ENCODE peak calls at places on chromosomes 12 and 14, in six cellular contexts. One of them, this sample, is unnamed.

GRCh38 chr14:94966868-94967267 is 190.5 kb downstream of the DICER1 start:
- DNase-seq in hepatocyte: no peak
- DNase-seq in SK-N-SH: no peak
- DNase-seq in Karpas-422: no peak
- DNase-seq in PC-3: no peak
- DNase-seq in HCT116: no peak
- DNase-seq in this sample: no peak

GRCh38 chr12:73125148-73125547 is 853.0 kb downstream of the TRHDE start:
- DNase-seq in hepatocyte: no peak
- DNase-seq in PC-3: no peak
- DNase-seq in SK-N-SH: no peak
- DNase-seq in Karpas-422: no peak
- DNase-seq in HCT116: no peak
- DNase-seq in this sample: no peak

GRCh38 chr12:2895511-2895910 is 4.8 kb downstream of the TULP3 start:
- DNase-seq in hepatocyte: no peak
- DNase-seq in PC-3: no peak
- DNase-seq in HCT116: no peak
- DNase-seq in SK-N-SH: no peak
- DNase-seq in Karpas-422: no peak
- DNase-seq in this sample: no peak

GRCh38 chr12:30794591-30795409 is 40.0 kb upstream of the CAPRIN2 start:
- DNase-seq in HCT116: peak; percentile 94
- DNase-seq in Karpas-422: no peak
- DNase-seq in PC-3: peak; percentile 91
- DNase-seq in hepatocyte: peak; percentile 16
- DNase-seq in SK-N-SH: no peak
- DNase-seq in this sample: no peak

GRCh38 chr12:3197131-3197818 is 120.1 kb downstream of the TSPAN9 start:
- DNase-seq in Karpas-422: no peak
- DNase-seq in HCT116: no peak
- DNase-seq in SK-N-SH: no peak
- DNase-seq in PC-3: no peak
- DNase-seq in hepatocyte: no peak
- DNase-seq in this sample: no peak

GRCh38 chr14:59013672-59014298 is 174.7 kb upstream of the DAAM1 start:
- DNase-seq in Karpas-422: no peak
- DNase-seq in SK-N-SH: no peak
- DNase-seq in hepatocyte: no peak
- DNase-seq in PC-3: peak; percentile 94
- DNase-seq in HCT116: no peak
- DNase-seq in this sample: no peak

GRCh38 chr14:102945346-102946130 is 23.1 kb downstream of the AMN start:
- DNase-seq in PC-3: no peak
- DNase-seq in SK-N-SH: no peak
- DNase-seq in HCT116: no peak
- DNase-seq in Karpas-422: no peak
- DNase-seq in hepatocyte: no peak
- DNase-seq in this sample: no peak

GRCh38 chr12:7026854-7027253 is 8.6 kb upstream of the LPCAT3 start:
- DNase-seq in HCT116: no peak
- DNase-seq in Karpas-422: no peak
- DNase-seq in hepatocyte: no peak
- DNase-seq in SK-N-SH: no peak
- DNase-seq in PC-3: no peak
- DNase-seq in this sample: no peak

GRCh38 chr12:110039085-110039807 is 9.1 kb downstream of the C12orf76 start:
- DNase-seq in PC-3: peak; percentile 98
- DNase-seq in Karpas-422: no peak
- DNase-seq in HCT116: no peak
- DNase-seq in SK-N-SH: no peak
- DNase-seq in hepatocyte: peak; percentile 80
- DNase-seq in this sample: no peak

GRCh38 chr14:56247495-56248087 is 129.4 kb downstream of the PELI2 start:
- DNase-seq in PC-3: peak; percentile 74
- DNase-seq in hepatocyte: no peak
- DNase-seq in HCT116: peak; percentile 4
- DNase-seq in Karpas-422: peak; percentile 71
- DNase-seq in SK-N-SH: no peak
- DNase-seq in this sample: no peak

GRCh38 chr14:102159841-102160240 is 20.1 kb downstream of the WDR20 start:
- DNase-seq in PC-3: no peak
- DNase-seq in HCT116: no peak
- DNase-seq in Karpas-422: no peak
- DNase-seq in SK-N-SH: no peak
- DNase-seq in hepatocyte: no peak
- DNase-seq in this sample: no peak

GRCh38 chr14:59360923-59361794 is 104.0 kb downstream of the GPR135 start:
- DNase-seq in Karpas-422: peak; percentile 91
- DNase-seq in SK-N-SH: peak; percentile 62
- DNase-seq in hepatocyte: peak; percentile 80
- DNase-seq in PC-3: peak; percentile 100
- DNase-seq in HCT116: peak; percentile 86
- DNase-seq in this sample: no peak

GRCh38 chr14:59422069-59422881 is 42.9 kb downstream of the GPR135 start:
- DNase-seq in hepatocyte: no peak
- DNase-seq in PC-3: peak; percentile 62
- DNase-seq in HCT116: no peak
- DNase-seq in SK-N-SH: peak; percentile 18
- DNase-seq in Karpas-422: peak; percentile 65
- DNase-seq in this sample: no peak

GRCh38 chr12:124386059-124386458 is 91.2 kb downstream of the RFLNA start:
- DNase-seq in hepatocyte: no peak
- DNase-seq in HCT116: no peak
- DNase-seq in SK-N-SH: no peak
- DNase-seq in PC-3: peak; percentile 81
- DNase-seq in Karpas-422: no peak
- DNase-seq in this sample: no peak

GRCh38 chr14:102525213-102526143 is 15.9 kb upstream of the ANKRD9 start:
- DNase-seq in PC-3: peak; percentile 82
- DNase-seq in HCT116: peak; percentile 39
- DNase-seq in hepatocyte: peak; percentile 67
- DNase-seq in Karpas-422: peak; percentile 89
- DNase-seq in SK-N-SH: no peak
- DNase-seq in this sample: peak; percentile 28

GRCh38 chr12:29921307-29921706 is 137.6 kb upstream of the TMTC1 start:
- DNase-seq in Karpas-422: no peak
- DNase-seq in PC-3: peak; percentile 69
- DNase-seq in hepatocyte: peak; percentile 53
- DNase-seq in HCT116: peak; percentile 21
- DNase-seq in SK-N-SH: no peak
- DNase-seq in this sample: no peak

GRCh38 chr12:120849765-120850164 is 54.4 kb downstream of the SPPL3 start:
- DNase-seq in hepatocyte: peak; percentile 32
- DNase-seq in Karpas-422: no peak
- DNase-seq in SK-N-SH: no peak
- DNase-seq in PC-3: peak; percentile 86
- DNase-seq in HCT116: no peak
- DNase-seq in this sample: no peak

GRCh38 chr12:31634620-31635019 is 24.9 kb upstream of the ETFBKMT start:
- DNase-seq in Karpas-422: no peak
- DNase-seq in PC-3: no peak
- DNase-seq in hepatocyte: no peak
- DNase-seq in HCT116: no peak
- DNase-seq in SK-N-SH: no peak
- DNase-seq in this sample: no peak

GRCh38 chr12:71787574-71787973 is 32.9 kb downstream of the RAB21 start:
- DNase-seq in Karpas-422: no peak
- DNase-seq in HCT116: no peak
- DNase-seq in SK-N-SH: no peak
- DNase-seq in PC-3: no peak
- DNase-seq in hepatocyte: no peak
- DNase-seq in this sample: no peak

GRCh38 chr12:64352181-64352580 is 38.4 kb downstream of the C12orf56 start:
- DNase-seq in SK-N-SH: no peak
- DNase-seq in Karpas-422: peak; percentile 72
- DNase-seq in HCT116: no peak
- DNase-seq in PC-3: no peak
- DNase-seq in hepatocyte: no peak
- DNase-seq in this sample: no peak

GRCh38 chr14:84006643-84007137 is 1523.3 kb upstream of the FLRT2 start:
- DNase-seq in HCT116: no peak
- DNase-seq in Karpas-422: no peak
- DNase-seq in SK-N-SH: no peak
- DNase-seq in hepatocyte: no peak
- DNase-seq in PC-3: peak; percentile 8
- DNase-seq in this sample: no peak

GRCh38 chr12:97148941-97149559 is 242.0 kb downstream of the NEDD1 start:
- DNase-seq in HCT116: peak; percentile 29
- DNase-seq in SK-N-SH: peak; percentile 62
- DNase-seq in PC-3: peak; percentile 60
- DNase-seq in hepatocyte: peak; percentile 85
- DNase-seq in Karpas-422: peak; percentile 91
- DNase-seq in this sample: peak; percentile 61

GRCh38 chr12:128288896-128289295 is 21.9 kb downstream of the TMEM132C start:
- DNase-seq in HCT116: no peak
- DNase-seq in Karpas-422: no peak
- DNase-seq in PC-3: no peak
- DNase-seq in SK-N-SH: no peak
- DNase-seq in hepatocyte: no peak
- DNase-seq in this sample: no peak

GRCh38 chr12:124238886-124239285 is 56.0 kb upstream of the RFLNA start:
- DNase-seq in Karpas-422: no peak
- DNase-seq in HCT116: no peak
- DNase-seq in PC-3: no peak
- DNase-seq in SK-N-SH: no peak
- DNase-seq in hepatocyte: peak; percentile 63
- DNase-seq in this sample: no peak

GRCh38 chr12:94100990-94101901 is 47.1 kb upstream of the PLXNC1 start:
- DNase-seq in HCT116: peak; percentile 44
- DNase-seq in SK-N-SH: peak; percentile 88
- DNase-seq in hepatocyte: peak; percentile 89
- DNase-seq in Karpas-422: peak; percentile 85
- DNase-seq in PC-3: peak; percentile 79
- DNase-seq in this sample: peak; percentile 62

GRCh38 chr14:90677484-90678045 is 138.7 kb downstream of the TTC7B start:
- DNase-seq in hepatocyte: peak; percentile 30
- DNase-seq in Karpas-422: no peak
- DNase-seq in PC-3: peak; percentile 79
- DNase-seq in SK-N-SH: no peak
- DNase-seq in HCT116: no peak
- DNase-seq in this sample: no peak

GRCh38 chr12:58833844-58834243 is 86.5 kb downstream of the LRIG3 start:
- DNase-seq in HCT116: no peak
- DNase-seq in SK-N-SH: no peak
- DNase-seq in hepatocyte: no peak
- DNase-seq in PC-3: peak; percentile 27
- DNase-seq in Karpas-422: no peak
- DNase-seq in this sample: no peak

DNA sequence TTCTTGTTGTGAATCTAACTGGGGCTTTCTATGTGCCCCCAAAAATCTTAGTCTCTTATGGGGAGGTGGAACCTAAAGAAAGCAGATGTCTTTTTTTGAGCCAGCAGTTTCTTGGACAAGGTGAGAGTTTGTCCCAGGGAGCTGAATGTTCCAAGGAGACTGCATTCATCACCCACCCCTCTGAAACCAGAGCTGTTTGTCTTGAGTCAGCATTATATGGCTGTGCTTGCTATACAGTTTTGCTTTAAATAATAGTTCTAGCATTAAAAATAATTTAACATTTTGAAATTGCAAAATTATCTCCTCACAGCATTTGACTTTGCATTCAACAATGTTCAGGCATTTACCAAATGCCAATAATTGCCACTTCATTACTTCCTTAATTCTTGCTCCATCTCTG is 813.3 kb downstream of the BCL11B start:
- DNase-seq in hepatocyte: no peak
- DNase-seq in HCT116: no peak
- DNase-seq in PC-3: no peak
- DNase-seq in Karpas-422: no peak
- DNase-seq in SK-N-SH: no peak
- DNase-seq in this sample: no peak
- H3K9me2 ChIP-seq in hepatocyte: no peaks in the 10 kb centered on the region
- H3K9me2 ChIP-seq in HCT116: no peaks in the 10 kb centered on the region
- H3K9me2 ChIP-seq in PC-3: no peaks in the 10 kb centered on the region
- H3K9me2 ChIP-seq in Karpas-422: no peaks in the 10 kb centered on the region
- H3K9me2 ChIP-seq in SK-N-SH: no peaks in the 10 kb centered on the region
- H3K9me2 ChIP-seq in this sample: no peaks in the 10 kb centered on the region

GRCh38 chr12:8662592-8662991 is at the start of gene MFAP5:
- DNase-seq in HCT116: no peak
- DNase-seq in SK-N-SH: no peak
- DNase-seq in Karpas-422: no peak
- DNase-seq in hepatocyte: no peak
- DNase-seq in PC-3: no peak
- DNase-seq in this sample: no peak
- H3K27ac ChIP-seq in HCT116: no peak within 1 kb of the TSS
- H3K27ac ChIP-seq in SK-N-SH: no peak within 1 kb of the TSS
- H3K27ac ChIP-seq in Karpas-422: no peak within 1 kb of the TSS
- H3K27ac ChIP-seq in hepatocyte: no peak within 1 kb of the TSS
- H3K27ac ChIP-seq in PC-3: no peak within 1 kb of the TSS
- H3K27ac ChIP-seq in this sample: no peak within 1 kb of the TSS

DNA sequence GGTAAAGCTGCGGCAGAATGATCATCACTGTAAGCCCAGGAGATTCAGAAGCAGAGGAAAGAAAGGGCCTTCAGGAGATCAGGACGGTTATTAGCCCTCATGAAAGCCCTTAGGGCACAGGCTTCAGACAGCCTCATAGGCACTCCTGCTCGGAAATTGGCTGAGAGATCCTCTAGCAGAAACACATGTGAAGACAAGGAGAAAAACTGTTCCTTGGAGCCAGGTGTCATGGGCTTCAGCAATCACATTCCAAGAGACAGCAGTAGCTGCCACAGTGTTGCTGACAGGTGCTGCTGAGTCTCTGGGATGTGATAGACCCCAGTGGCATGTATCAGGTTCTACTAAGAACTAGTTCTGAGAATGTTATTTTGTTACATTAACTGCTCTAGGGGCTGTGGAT is 88.8 kb upstream of the DYRK2 start:
- DNase-seq in SK-N-SH: no peak
- DNase-seq in Karpas-422: no peak
- DNase-seq in HCT116: no peak
- DNase-seq in PC-3: no peak
- DNase-seq in hepatocyte: no peak
- DNase-seq in this sample: no peak
- H3K9me2 ChIP-seq in SK-N-SH: no peaks in the 10 kb centered on the region
- H3K9me2 ChIP-seq in Karpas-422: no peaks in the 10 kb centered on the region
- H3K9me2 ChIP-seq in HCT116: no peaks in the 10 kb centered on the region
- H3K9me2 ChIP-seq in PC-3: no peaks in the 10 kb centered on the region
- H3K9me2 ChIP-seq in hepatocyte: no peaks in the 10 kb centered on the region
- H3K9me2 ChIP-seq in this sample: no peaks in the 10 kb centered on the region

DNA sequence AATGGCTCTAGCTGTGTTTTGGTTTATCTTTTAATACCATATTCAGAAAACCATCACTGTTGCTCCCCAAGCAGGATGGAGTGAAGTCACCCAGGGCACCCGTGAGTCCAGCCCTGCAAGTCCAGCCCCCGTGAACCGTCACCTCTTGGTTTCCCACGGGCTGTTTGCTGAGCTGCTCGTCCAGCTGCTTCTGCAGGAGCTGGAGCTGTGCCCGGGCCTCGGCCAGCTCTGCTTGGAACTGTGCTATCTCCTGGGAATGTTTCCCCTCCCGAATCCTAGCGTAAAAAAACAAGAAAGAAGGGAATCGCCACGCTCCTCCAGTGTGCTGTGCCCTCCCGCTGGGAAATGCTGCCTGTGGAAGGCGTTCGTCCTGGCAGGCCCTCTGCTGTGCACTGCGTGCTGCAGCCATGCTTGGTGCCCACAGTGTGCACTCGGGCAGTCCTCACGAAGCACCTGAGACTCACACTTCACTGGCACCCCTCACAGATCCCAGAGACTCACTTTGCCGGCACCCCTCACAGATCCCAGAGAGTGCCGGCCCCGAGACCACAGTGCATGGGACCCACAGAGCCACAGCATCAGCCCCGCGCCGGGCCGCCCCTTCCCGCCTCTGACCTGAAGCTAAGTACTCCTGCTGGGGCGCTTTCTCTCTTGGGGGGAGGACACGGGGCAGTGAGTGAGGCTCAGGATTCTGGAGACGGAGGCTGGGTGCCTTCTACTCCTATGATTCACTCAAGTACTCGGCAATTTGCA is 15.4 kb upstream of the ANKLE2 start:
- DNase-seq in PC-3: no peak
- DNase-seq in hepatocyte: no peak
- DNase-seq in HCT116: no peak
- DNase-seq in Karpas-422: no peak
- DNase-seq in SK-N-SH: no peak
- DNase-seq in this sample: no peak
- H3K27ac ChIP-seq in PC-3: no peak overlapping the region
- H3K27ac ChIP-seq in hepatocyte: no peak overlapping the region
- H3K27ac ChIP-seq in HCT116: no peak overlapping the region
- H3K27ac ChIP-seq in Karpas-422: no peak overlapping the region
- H3K27ac ChIP-seq in SK-N-SH: no peak overlapping the region
- H3K27ac ChIP-seq in this sample: no peak overlapping the region